ENCODE peak calls at places on chromosomes 3 and 15, in eight cellular contexts. U is astrocyte of the cerebellum, L is OCI-LY7, C is lung, K is cardiac muscle cell, S is astrocyte of the spinal cord, Z is stomach, R is tibial artery. A is an unnamed sample.

GRCh38 chr3:30623375-30623774 is 17.0 kb downstream of the TGFBR2 start:
- DNase-seq in L (no peak), S (no peak), U (no peak), R (no peak), C (no peak), K (no peak), Z (no peak), A (no peak)

GRCh38 chr3:135100349-135100741 is 305.3 kb downstream of the EPHB1 start:
- DNase-seq in K (no peak), L (no peak), C (no peak), Z (no peak), U (no peak), S (no peak), R (no peak), A (no peak)

GRCh38 chr3:52244061-52244628 is 1.4 kb upstream of the PPM1M start:
- DNase-seq in C (peak), U (no peak), K (no peak), R (peak), Z (peak), S (no peak), L (no peak), A (peak)

GRCh38 chr3:115691964-115692363 is 68.7 kb downstream of the GAP43 start:
- DNase-seq in U (no peak), Z (no peak), S (no peak), L (no peak), K (no peak), C (no peak), R (no peak), A (no peak)

GRCh38 chr3:170355738-170356595 is 1.5 kb upstream of the SKIL start:
- DNase-seq in Z (peak), K (peak), S (peak), U (no peak), R (peak), C (peak), L (peak), A (peak)

GRCh38 chr3:159740054-159740453 is 248.6 kb upstream of the IL12A start:
- DNase-seq in K (no peak), Z (no peak), L (no peak), S (no peak), C (no peak), R (no peak), U (no peak), A (no peak)

GRCh38 chr3:136984837-136985236 is 27.1 kb downstream of the IL20RB start:
- DNase-seq in L (no peak), S (peak), C (no peak), R (no peak), U (no peak), K (peak), Z (peak), A (peak)

GRCh38 chr3:194043516-194043915 is 92.4 kb upstream of the HES1 start:
- DNase-seq in S (peak), U (peak), L (no peak), Z (no peak), C (no peak), K (peak), R (no peak), A (peak)

GRCh38 chr3:64388886-64389285 is 163.6 kb upstream of the PRICKLE2 start:
- DNase-seq in U (peak), C (no peak), K (no peak), L (no peak), Z (no peak), S (peak), R (no peak), A (no peak)

GRCh38 chr3:119812491-119813058 is 30.7 kb downstream of the NR1I2 start:
- DNase-seq in R (no peak), L (no peak), S (no peak), U (no peak), K (no peak), Z (no peak), C (no peak), A (no peak)

GRCh38 chr3:119808244-119808643 is 26.3 kb downstream of the NR1I2 start:
- DNase-seq in L (no peak), C (no peak), R (no peak), S (no peak), U (no peak), Z (no peak), K (no peak), A (no peak)

GRCh38 chr3:119809249-119810017 is 27.5 kb downstream of the NR1I2 start:
- DNase-seq in U (no peak), C (no peak), Z (no peak), L (no peak), S (no peak), K (no peak), R (no peak), A (no peak)

GRCh38 chr3:119808843-119809242 is 26.9 kb downstream of the NR1I2 start:
- DNase-seq in C (no peak), R (no peak), K (no peak), U (no peak), S (no peak), Z (no peak), L (no peak), A (no peak)

GRCh38 chr3:119810018-119810435 is 28.1 kb downstream of the NR1I2 start:
- DNase-seq in S (peak), U (no peak), K (peak), R (no peak), C (no peak), Z (peak), L (no peak), A (peak)
- TF ChIP-seq CTCF in S (peak), U (peak), K (peak), R (no peak), C (no peak), Z (no peak), L (peak), A (peak)

GRCh38 chr3:120452816-120453215 is 2.0 kb upstream of the FSTL1 start:
- DNase-seq in L (no peak), C (no peak), U (no peak), S (no peak), R (no peak), Z (no peak), K (no peak), A (no peak)

GRCh38 chr3:120450914-120451669 is at the start of gene FSTL1:
- DNase-seq in L (no peak), K (peak), C (no peak), U (no peak), Z (no peak), R (peak), S (peak), A (peak)

GRCh38 chr3:120449701-120450216 is 1.0 kb downstream of the FSTL1 start:
- DNase-seq in S (peak), U (no peak), R (no peak), K (peak), L (no peak), Z (no peak), C (no peak), A (peak)

GRCh38 chr3:120450261-120450913 is 405 bp downstream of the FSTL1 start:
- DNase-seq in Z (peak), L (no peak), K (peak), R (peak), S (peak), C (no peak), U (no peak), A (peak)

GRCh38 chr3:120451670-120452220 is 953 bp upstream of the FSTL1 start:
- DNase-seq in L (no peak), S (no peak), K (no peak), Z (no peak), U (no peak), R (no peak), C (no peak), A (no peak)
- H3K4me3 ChIP-seq in L (no peak), S (peak), K (peak), Z (peak), U (peak), R (peak), C (no peak), A (peak)

DNA sequence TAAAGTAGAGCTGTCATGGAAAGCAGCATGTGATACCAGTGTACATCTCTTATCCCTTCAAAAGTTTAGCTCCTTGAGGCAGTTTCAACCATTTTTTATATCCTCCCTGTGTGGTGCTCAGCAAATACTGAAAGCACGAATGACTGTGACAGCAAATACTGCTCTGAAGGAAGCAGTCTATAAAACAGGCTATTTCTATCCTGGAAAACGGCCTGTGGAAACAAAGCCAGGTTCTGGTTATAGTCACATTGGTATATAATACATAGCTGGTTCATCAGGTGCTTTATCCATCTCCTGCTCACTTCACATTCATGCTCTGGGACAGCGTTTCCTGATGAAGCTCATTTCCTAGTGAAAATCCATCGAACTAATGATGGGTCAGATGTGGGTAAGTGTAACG is 275.6 kb upstream of the C2CD4B start:
- DNase-seq in U (no peak), C (no peak), Z (no peak), K (no peak), L (no peak), S (no peak), R (no peak), A (no peak)
- TF ChIP-seq CTCF in U (no peak), C (no peak), Z (no peak), K (no peak), L (no peak), S (no peak), R (no peak), A (no peak)

DNA sequence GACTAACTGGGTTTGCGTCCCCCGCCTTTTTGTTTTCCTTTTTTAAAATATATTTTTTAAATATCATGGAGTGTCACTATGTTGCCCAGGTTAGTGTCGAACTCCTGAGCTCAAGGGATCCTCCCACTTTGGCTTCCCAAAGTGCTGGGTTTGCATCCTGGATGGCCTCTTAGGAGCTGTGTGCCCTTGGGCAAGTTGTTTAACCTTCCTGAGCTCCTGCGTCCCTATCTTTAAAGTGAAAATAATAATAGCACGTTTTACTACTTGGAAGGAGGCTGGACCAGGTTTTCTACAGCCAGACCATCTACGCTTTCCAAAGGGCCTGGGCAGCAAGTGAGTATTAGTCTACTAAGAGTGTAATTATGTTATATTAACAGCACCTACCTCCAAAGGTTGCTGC is 44.2 kb upstream of the RNU6-1 start:
- DNase-seq in R (no peak), U (no peak), L (no peak), Z (no peak), K (no peak), C (no peak), S (peak), A (no peak)
- H3K4me3 ChIP-seq in R (peak), U (peak), L (peak), Z (peak), K (no peak), C (no peak), S (no peak), A (no peak)

DNA sequence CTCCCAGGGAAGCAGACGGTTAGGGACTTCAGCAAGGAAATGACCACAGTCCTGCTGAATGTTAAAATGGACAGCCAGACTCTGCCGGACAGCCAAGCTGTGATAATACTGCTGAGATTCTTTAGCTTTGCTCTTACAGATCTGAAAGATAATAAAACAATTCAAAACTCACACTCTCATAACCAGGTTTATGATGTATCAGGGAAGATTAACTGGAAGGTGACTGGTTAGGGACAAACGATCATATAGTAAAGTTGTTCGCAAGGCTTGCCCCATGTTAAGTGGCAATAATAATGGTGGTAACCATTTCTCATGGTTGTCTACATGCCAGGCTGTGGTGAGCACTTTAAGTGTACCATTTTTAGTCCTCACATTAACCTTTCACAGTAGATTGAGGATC is 44.3 kb upstream of the TSPAN3 start:
- DNase-seq in L (no peak), K (no peak), C (no peak), Z (no peak), U (no peak), R (no peak), S (no peak), A (no peak)
- TF ChIP-seq CTCF in L (no peak), K (no peak), C (no peak), Z (no peak), U (no peak), R (no peak), S (no peak), A (no peak)

GRCh38 chr15:89828324-89829145 is 13.9 kb upstream of the ANPEP start:
- DNase-seq in U (no peak), L (no peak), S (peak), R (no peak), Z (peak), K (peak), C (peak), A (peak)

GRCh38 chr15:89829161-89829560 is 14.5 kb upstream of the ANPEP start:
- DNase-seq in S (no peak), R (no peak), C (no peak), U (no peak), K (no peak), Z (no peak), L (no peak), A (no peak)

GRCh38 chr15:89827821-89828220 is 13.2 kb upstream of the ANPEP start:
- DNase-seq in K (no peak), C (no peak), Z (peak), S (no peak), R (no peak), U (no peak), L (no peak), A (no peak)

GRCh38 chr15:89829616-89830440 is 15.2 kb upstream of the ANPEP start:
- DNase-seq in K (no peak), L (no peak), U (no peak), S (no peak), R (no peak), C (no peak), Z (no peak), A (no peak)

DNA sequence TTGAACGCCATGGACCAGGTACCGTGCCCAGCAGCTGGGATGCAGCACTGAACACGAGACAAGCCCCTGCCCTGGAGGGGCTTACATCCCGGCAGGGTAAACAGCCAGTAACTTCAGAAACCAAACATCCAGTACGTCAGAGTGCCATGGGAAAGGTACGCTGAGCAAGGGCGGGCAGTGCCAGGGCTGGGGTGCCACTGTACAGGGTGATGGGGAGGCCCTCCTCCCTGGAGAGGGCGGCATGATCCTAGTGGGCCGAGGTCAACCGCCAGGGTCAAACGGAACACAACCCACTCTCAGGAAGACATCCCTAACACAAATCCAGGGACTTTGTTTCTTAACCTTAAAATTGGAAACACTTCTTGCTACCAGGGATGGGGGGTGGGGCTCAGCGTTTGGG is 16.0 kb upstream of the ANPEP start:
- DNase-seq in Z (no peak), S (no peak), K (no peak), C (no peak), U (no peak), R (no peak), L (no peak), A (no peak)
- H3K4me3 ChIP-seq in Z (no peak), S (no peak), K (no peak), C (no peak), U (no peak), R (no peak), L (no peak), A (no peak)

DNA sequence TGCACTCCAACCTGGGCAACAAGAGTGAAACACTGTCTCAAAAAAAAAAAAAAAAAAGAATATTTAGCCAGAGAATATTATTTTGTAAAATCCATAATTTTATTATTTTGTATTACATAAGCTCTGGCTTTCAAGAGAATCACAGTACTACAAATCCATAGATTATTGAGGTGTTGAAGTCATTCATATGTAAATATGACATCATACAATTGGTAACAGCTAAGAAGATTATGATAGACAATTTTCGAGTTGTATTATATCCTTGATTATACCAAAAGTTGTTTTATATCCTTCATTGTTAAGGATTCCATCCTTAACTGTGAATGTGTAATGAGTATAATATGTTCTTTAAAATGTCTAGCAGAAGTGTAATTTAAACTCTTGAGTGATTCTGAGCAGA is 3.7 kb downstream of the MLF1 start:
- DNase-seq in C (no peak), U (no peak), L (no peak), K (no peak), Z (no peak), R (no peak), S (no peak), A (no peak)
- TF ChIP-seq CTCF in C (no peak), U (no peak), L (no peak), K (no peak), Z (no peak), R (no peak), S (no peak), A (no peak)

DNA sequence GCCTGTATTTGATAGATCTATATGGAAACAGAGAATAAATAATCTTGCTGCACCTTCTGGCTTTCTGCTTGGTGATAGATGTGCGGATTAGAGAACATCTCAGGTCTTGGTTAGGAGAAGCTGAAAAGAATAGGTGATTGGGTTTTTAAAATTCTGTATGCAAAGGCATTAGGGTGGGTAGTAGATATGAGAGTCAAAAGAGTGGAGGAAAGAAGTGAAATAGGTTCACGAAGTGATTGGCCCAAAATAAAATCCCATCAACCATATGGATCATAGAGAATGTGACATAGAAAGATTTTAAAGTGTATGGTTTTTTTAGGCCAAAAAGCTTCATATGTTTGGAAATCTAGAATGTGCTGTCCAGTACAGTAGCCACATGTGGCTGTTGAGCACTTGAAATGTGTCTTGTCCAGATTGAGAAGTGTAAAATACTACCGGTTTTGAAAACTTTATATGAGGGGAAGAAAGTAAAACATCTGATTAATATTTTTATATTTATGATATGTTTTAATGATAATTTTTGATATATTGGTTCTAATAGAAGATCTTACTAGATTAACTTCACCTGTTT is 2.8 kb downstream of the MBNL1 start:
- DNase-seq in K (no peak), R (no peak), U (no peak), L (no peak), S (no peak), C (no peak), Z (no peak), A (no peak)
- H3K4me3 ChIP-seq in K (peak), R (peak), U (peak), L (peak), S (peak), C (no peak), Z (peak), A (peak)